ENCODE peak calls at places on chromosome 16, in seven cellular contexts. C is hypothalamus; U is NCI-H187 treated with DMSO at 0.1 percent for 48 hours; R is NCI-H510A treated with DMSO at 0.1 percent for 48 hours; I is activated CD8-positive, alpha-beta memory T cell treated with anti-CD3 and anti-CD28 coated beads, Interleukin-2, amount 50 U/mL, for 48 hours; Z is myocyte; O is GM04503. G is an unnamed sample.

GRCh38 chr16:77207029-77207428 is 7.8 kb downstream of the SYCE1L start:
- DNase-seq in R (no peak), O (no peak), U (no peak), Z (no peak), I (no peak), C (no peak), G (no peak)

GRCh38 chr16:67481561-67482259 is 753 bp upstream of the ATP6V0D1 start:
- DNase-seq in Z (no peak), R (peak), O (no peak), U (no peak), C (no peak), I (peak), G (peak)

GRCh38 chr16:87424260-87424659 is 32.1 kb downstream of the MAP1LC3B start:
- DNase-seq in U (no peak), I (no peak), C (no peak), R (no peak), Z (no peak), O (no peak), G (no peak)

GRCh38 chr16:84111481-84111880 is 5.3 kb downstream of the MBTPS1 start:
- DNase-seq in I (no peak), Z (no peak), C (no peak), U (no peak), R (no peak), O (no peak), G (no peak)

GRCh38 chr16:89371968-89372634 is 118.3 kb downstream of the ANKRD11 start:
- DNase-seq in I (no peak), R (no peak), O (no peak), C (no peak), U (no peak), Z (peak), G (no peak)

GRCh38 chr16:49602201-49603041 is 228.8 kb downstream of the C16orf78 start:
- DNase-seq in Z (no peak), C (no peak), O (no peak), R (no peak), U (no peak), I (peak), G (no peak)

GRCh38 chr16:56758930-56759329 is 29.0 kb downstream of the NUP93 start:
- DNase-seq in R (no peak), C (no peak), O (no peak), Z (no peak), U (no peak), I (no peak), G (no peak)

GRCh38 chr16:10577305-10578202 is 2.8 kb downstream of the EMP2 start:
- DNase-seq in C (no peak), Z (peak), O (no peak), U (no peak), I (no peak), R (peak), G (no peak)

GRCh38 chr16:80894091-80894490 is 89.7 kb upstream of the CDYL2 start:
- DNase-seq in Z (no peak), I (no peak), U (no peak), C (no peak), O (no peak), R (no peak), G (no peak)

GRCh38 chr16:27967169-27967568 is 96.3 kb downstream of the GSG1L start:
- DNase-seq in Z (no peak), R (no peak), U (no peak), I (no peak), O (no peak), C (no peak), G (no peak)

GRCh38 chr16:68350951-68351350 is 40.1 kb downstream of the PRMT7 start:
- DNase-seq in Z (no peak), U (no peak), C (no peak), I (no peak), R (no peak), O (no peak), G (no peak)

GRCh38 chr16:1723450-1724147 is 17.6 kb downstream of the MAPK8IP3 start:
- DNase-seq in Z (peak), I (no peak), O (no peak), U (no peak), C (no peak), R (peak), G (no peak)

GRCh38 chr16:81445143-81445922 is 725 bp downstream of the CMIP start:
- DNase-seq in Z (peak), U (no peak), I (peak), O (no peak), C (peak), R (no peak), G (no peak)

GRCh38 chr16:85903576-85903975 is 4.6 kb downstream of the IRF8 start:
- DNase-seq in R (no peak), C (no peak), I (no peak), O (no peak), Z (no peak), U (no peak), G (no peak)

GRCh38 chr16:30649725-30650368 is 913 bp upstream of the PRR14 start:
- DNase-seq in C (peak), R (no peak), Z (no peak), U (no peak), I (peak), O (no peak), G (peak)

GRCh38 chr16:49492090-49492801 is 118.6 kb downstream of the C16orf78 start:
- DNase-seq in R (peak), Z (no peak), O (no peak), U (no peak), C (peak), I (peak), G (peak)

GRCh38 chr16:75226550-75227360 is 8.0 kb downstream of the CTRB1 start:
- DNase-seq in I (no peak), O (no peak), U (no peak), Z (no peak), R (no peak), C (no peak), G (no peak)

GRCh38 chr16:31008154-31008950 is 2.1 kb downstream of the STX1B start:
- DNase-seq in U (no peak), R (no peak), Z (no peak), I (no peak), C (no peak), O (no peak), G (no peak)

GRCh38 chr16:50323335-50324011 is 45.3 kb downstream of the BRD7 start:
- DNase-seq in I (no peak), C (no peak), Z (peak), R (peak), U (no peak), O (no peak), G (no peak)

GRCh38 chr16:85265161-85265784 is 153.0 kb upstream of the CIBAR2 start:
- DNase-seq in R (no peak), U (no peak), C (no peak), I (no peak), O (no peak), Z (no peak), G (no peak)

GRCh38 chr16:85228970-85229430 is 116.7 kb upstream of the CIBAR2 start:
- DNase-seq in I (no peak), C (no peak), O (no peak), U (no peak), Z (no peak), R (no peak), G (no peak)

GRCh38 chr16:20910781-20911321 is 10.3 kb downstream of the LYRM1 start:
- DNase-seq in O (peak), Z (peak), C (no peak), R (no peak), I (no peak), U (no peak), G (no peak)

GRCh38 chr16:81259916-81260315 is 21.4 kb downstream of the BCO1 start:
- DNase-seq in U (no peak), C (no peak), Z (no peak), O (no peak), R (no peak), I (no peak), G (no peak)

GRCh38 chr16:55912022-55912421 is 36.8 kb upstream of the CES5A start:
- DNase-seq in O (no peak), I (no peak), C (peak), R (peak), U (no peak), Z (peak), G (peak)

GRCh38 chr16:74035816-74036215 is 260.8 kb upstream of the PSMD7 start:
- DNase-seq in I (no peak), R (peak), Z (no peak), U (no peak), C (no peak), O (no peak), G (no peak)

GRCh38 chr16:83995756-83996155 is 27.7 kb downstream of the NECAB2 start:
- DNase-seq in U (peak), C (peak), R (peak), Z (no peak), I (no peak), O (no peak), G (peak)

GRCh38 chr16:2086136-2086742 is 38.5 kb downstream of the TSC2 start:
- DNase-seq in U (no peak), O (no peak), C (no peak), R (no peak), Z (no peak), I (no peak), G (no peak)

GRCh38 chr16:50506543-50506937 is 41.7 kb upstream of the NKD1 start:
- DNase-seq in C (no peak), U (no peak), R (no peak), I (peak), Z (no peak), O (no peak), G (no peak)

GRCh38 chr16:50169555-50170096 is 16.5 kb downstream of the TENT4B start:
- DNase-seq in U (no peak), Z (no peak), I (no peak), R (no peak), O (no peak), C (no peak), G (no peak)

GRCh38 chr16:27385398-27385797 is 16.6 kb upstream of the IL21R start:
- DNase-seq in R (no peak), I (peak), Z (no peak), C (no peak), O (no peak), U (no peak), G (no peak)

GRCh38 chr16:31480851-31481250 is 2.1 kb upstream of the SLC5A2 start:
- DNase-seq in U (no peak), R (peak), O (no peak), C (no peak), Z (no peak), I (no peak), G (no peak)

GRCh38 chr16:10121496-10121895 is 60.7 kb downstream of the GRIN2A start:
- DNase-seq in C (no peak), U (no peak), Z (no peak), R (no peak), O (peak), I (no peak), G (no peak)

GRCh38 chr16:89037261-89038152 is 56.1 kb upstream of the ACSF3 start:
- DNase-seq in I (no peak), R (no peak), O (no peak), U (no peak), Z (peak), C (no peak), G (no peak)